ENCODE peak calls at places on chromosomes 13 and 19, in five cellular contexts. One of them, this sample, is unnamed.

GRCh38 chr13:30904043-30904442 is 2.0 kb upstream of the MEDAG start:
- DNase-seq in fibroblast of pulmonary artery: peak; percentile 74
- DNase-seq in foreskin fibroblast: peak; percentile 10
- DNase-seq in IMR-90: peak; percentile 52
- DNase-seq in GM12865: no peak
- DNase-seq in this sample: peak; percentile 41

GRCh38 chr19:14167594-14168138 is 31.3 kb upstream of the ASF1B start:
- DNase-seq in fibroblast of pulmonary artery: no peak
- DNase-seq in foreskin fibroblast: no peak
- DNase-seq in IMR-90: no peak
- DNase-seq in GM12865: no peak
- DNase-seq in this sample: no peak

GRCh38 chr19:29681422-29682235 is 16.4 kb downstream of the PLEKHF1 start:
- DNase-seq in fibroblast of pulmonary artery: no peak
- DNase-seq in foreskin fibroblast: no peak
- DNase-seq in IMR-90: no peak
- DNase-seq in GM12865: no peak
- DNase-seq in this sample: peak; percentile 83

GRCh38 chr19:35596366-35596999 is 10.5 kb downstream of the PMIS2 start:
- DNase-seq in fibroblast of pulmonary artery: peak; percentile 14
- DNase-seq in foreskin fibroblast: no peak
- DNase-seq in IMR-90: no peak
- DNase-seq in GM12865: peak; percentile 87
- DNase-seq in this sample: peak; percentile 5

GRCh38 chr19:2359992-2360875 is at the start of gene TMPRSS9:
- DNase-seq in fibroblast of pulmonary artery: no peak
- DNase-seq in foreskin fibroblast: no peak
- DNase-seq in IMR-90: no peak
- DNase-seq in GM12865: no peak
- DNase-seq in this sample: no peak

GRCh38 chr13:95106562-95106961 is 194.7 kb downstream of the ABCC4 start:
- DNase-seq in fibroblast of pulmonary artery: peak; percentile 38
- DNase-seq in foreskin fibroblast: no peak
- DNase-seq in IMR-90: no peak
- DNase-seq in GM12865: no peak
- DNase-seq in this sample: no peak

GRCh38 chr13:59236309-59236939 is 927.3 kb downstream of the DIAPH3 start:
- DNase-seq in fibroblast of pulmonary artery: no peak
- DNase-seq in foreskin fibroblast: no peak
- DNase-seq in IMR-90: no peak
- DNase-seq in GM12865: no peak
- DNase-seq in this sample: no peak

GRCh38 chr13:113901231-113901630 is 37.4 kb upstream of the GAS6 start:
- DNase-seq in fibroblast of pulmonary artery: no peak
- DNase-seq in foreskin fibroblast: no peak
- DNase-seq in IMR-90: peak; percentile 28
- DNase-seq in GM12865: no peak
- DNase-seq in this sample: peak; percentile 87

GRCh38 chr19:8571006-8571411 is 6.2 kb downstream of the MYO1F start:
- DNase-seq in fibroblast of pulmonary artery: peak; percentile 59
- DNase-seq in foreskin fibroblast: peak; percentile 66
- DNase-seq in IMR-90: peak; percentile 68
- DNase-seq in GM12865: peak; percentile 77
- DNase-seq in this sample: no peak

GRCh38 chr19:50994129-50994528 is 7.3 kb downstream of the KLK8 start:
- DNase-seq in fibroblast of pulmonary artery: no peak
- DNase-seq in foreskin fibroblast: no peak
- DNase-seq in IMR-90: no peak
- DNase-seq in GM12865: peak; percentile 16
- DNase-seq in this sample: no peak

GRCh38 chr19:29232315-29232852 is 19.4 kb upstream of the UQCRFS1 start:
- DNase-seq in fibroblast of pulmonary artery: no peak
- DNase-seq in foreskin fibroblast: no peak
- DNase-seq in IMR-90: no peak
- DNase-seq in GM12865: no peak
- DNase-seq in this sample: no peak

GRCh38 chr19:22427587-22428298 is 5.6 kb upstream of the ZNF98 start:
- DNase-seq in fibroblast of pulmonary artery: no peak
- DNase-seq in foreskin fibroblast: no peak
- DNase-seq in IMR-90: no peak
- DNase-seq in GM12865: no peak
- DNase-seq in this sample: no peak

DNA sequence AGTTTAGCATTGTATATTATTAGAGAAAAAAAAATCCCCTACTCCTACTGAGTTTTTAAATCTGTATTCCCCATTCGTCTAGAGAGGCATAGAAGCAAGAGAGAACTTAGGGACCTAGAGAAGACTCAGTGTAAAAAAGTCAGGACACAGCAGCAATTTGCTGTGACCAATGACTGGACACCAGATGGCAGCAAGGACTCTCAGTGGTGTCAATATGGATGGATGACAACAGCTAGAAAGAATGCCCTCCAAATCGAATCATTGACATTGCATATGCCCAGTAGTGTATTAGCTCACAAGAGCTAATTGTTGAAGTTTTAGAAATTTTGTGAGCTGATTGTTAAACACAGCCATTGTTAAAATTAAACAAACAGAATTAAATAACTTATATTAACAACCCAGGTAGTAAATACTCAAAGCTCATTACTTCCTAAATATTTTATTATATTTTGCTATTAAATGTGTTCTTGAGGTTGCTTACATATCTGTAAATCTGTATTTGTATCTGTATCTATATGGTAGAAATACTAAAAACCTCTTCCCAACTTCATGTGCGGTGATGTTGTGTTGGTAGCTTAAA is 43.9 kb downstream of the SIAH3 start:
- DNase-seq in fibroblast of pulmonary artery: peak; percentile 56
- DNase-seq in foreskin fibroblast: peak; percentile 34
- DNase-seq in IMR-90: peak; percentile 17
- DNase-seq in GM12865: peak; percentile 56
- DNase-seq in this sample: peak; percentile 46
- TF ChIP-seq CTCF in fibroblast of pulmonary artery: peak; percentile 60
- TF ChIP-seq CTCF in foreskin fibroblast: peak; percentile 38
- TF ChIP-seq CTCF in IMR-90: peak; percentile 33
- TF ChIP-seq CTCF in GM12865: peak; percentile 58
- TF ChIP-seq CTCF in this sample: peak; percentile 41

GRCh38 chr13:20534038-20534608 is 8.5 kb upstream of the CRYL1 start:
- DNase-seq in fibroblast of pulmonary artery: no peak
- DNase-seq in foreskin fibroblast: no peak
- DNase-seq in IMR-90: no peak
- DNase-seq in GM12865: no peak
- DNase-seq in this sample: no peak

GRCh38 chr13:20536992-20537391 is 11.3 kb upstream of the CRYL1 start:
- DNase-seq in fibroblast of pulmonary artery: no peak
- DNase-seq in foreskin fibroblast: no peak
- DNase-seq in IMR-90: no peak
- DNase-seq in GM12865: no peak
- DNase-seq in this sample: no peak
- H3K4me3 ChIP-seq in fibroblast of pulmonary artery: no peak overlapping the region
- H3K4me3 ChIP-seq in foreskin fibroblast: no peak overlapping the region
- H3K4me3 ChIP-seq in IMR-90: no peak overlapping the region
- H3K4me3 ChIP-seq in GM12865: no peak overlapping the region
- H3K4me3 ChIP-seq in this sample: no peak overlapping the region

GRCh38 chr13:51444922-51445321 is 7.9 kb downstream of the INTS6 start:
- DNase-seq in fibroblast of pulmonary artery: peak; percentile 73
- DNase-seq in foreskin fibroblast: peak; percentile 20
- DNase-seq in IMR-90: peak; percentile 68
- DNase-seq in GM12865: no peak
- DNase-seq in this sample: peak; percentile 76
- TF ChIP-seq CTCF in fibroblast of pulmonary artery: peak; percentile 36
- TF ChIP-seq CTCF in foreskin fibroblast: peak; percentile 28
- TF ChIP-seq CTCF in IMR-90: peak; percentile 55
- TF ChIP-seq CTCF in GM12865: no peak
- TF ChIP-seq CTCF in this sample: peak; percentile 46

GRCh38 chr19:46435009-46435408 is 6.3 kb upstream of the PNMA8C start:
- DNase-seq in fibroblast of pulmonary artery: no peak
- DNase-seq in foreskin fibroblast: no peak
- DNase-seq in IMR-90: no peak
- DNase-seq in GM12865: no peak
- DNase-seq in this sample: no peak
- H3K4me3 ChIP-seq in fibroblast of pulmonary artery: no peak overlapping the region
- H3K4me3 ChIP-seq in foreskin fibroblast: no peak overlapping the region
- H3K4me3 ChIP-seq in IMR-90: no peak overlapping the region
- H3K4me3 ChIP-seq in GM12865: no peak overlapping the region
- H3K4me3 ChIP-seq in this sample: no peak overlapping the region

GRCh38 chr13:110516500-110516899 is 45.0 kb downstream of the RAB20 start:
- DNase-seq in fibroblast of pulmonary artery: no peak
- DNase-seq in foreskin fibroblast: no peak
- DNase-seq in IMR-90: no peak
- DNase-seq in GM12865: no peak
- DNase-seq in this sample: no peak

GRCh38 chr13:110509478-110509926 is 52.0 kb downstream of the RAB20 start:
- DNase-seq in fibroblast of pulmonary artery: no peak
- DNase-seq in foreskin fibroblast: no peak
- DNase-seq in IMR-90: peak; percentile 41
- DNase-seq in GM12865: no peak
- DNase-seq in this sample: no peak

GRCh38 chr13:110509971-110510786 is 51.3 kb downstream of the RAB20 start:
- DNase-seq in fibroblast of pulmonary artery: no peak
- DNase-seq in foreskin fibroblast: no peak
- DNase-seq in IMR-90: peak; percentile 30
- DNase-seq in GM12865: no peak
- DNase-seq in this sample: no peak

GRCh38 chr13:110511509-110512181 is 49.9 kb downstream of the RAB20 start:
- DNase-seq in fibroblast of pulmonary artery: no peak
- DNase-seq in foreskin fibroblast: no peak
- DNase-seq in IMR-90: no peak
- DNase-seq in GM12865: no peak
- DNase-seq in this sample: no peak

DNA sequence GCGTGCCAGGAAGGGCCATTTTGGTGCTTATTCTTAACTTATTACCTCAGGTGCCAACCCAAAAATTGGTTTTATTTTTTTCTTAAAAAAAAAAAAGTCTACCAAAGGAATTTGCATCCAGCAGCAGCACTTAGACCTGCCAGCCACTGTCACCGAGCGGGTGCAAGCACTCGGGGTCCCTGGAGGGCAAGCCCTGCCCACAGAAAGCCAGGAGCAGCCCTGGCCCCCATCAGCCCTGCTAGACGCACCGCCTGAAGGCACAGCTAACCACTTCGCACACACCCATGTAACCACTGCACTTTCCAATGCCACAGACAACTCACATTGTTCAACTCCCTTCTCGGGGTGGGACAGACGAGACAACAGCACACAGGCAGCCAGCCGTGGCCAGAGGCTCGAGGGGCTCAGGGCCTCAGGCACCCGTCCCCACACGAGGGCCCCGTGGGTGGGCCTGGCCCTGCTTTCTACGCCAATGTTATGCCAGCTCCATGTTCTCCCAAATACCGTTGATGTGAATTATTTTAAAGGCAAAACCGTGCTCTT is 49.3 kb downstream of the RAB20 start:
- DNase-seq in fibroblast of pulmonary artery: no peak
- DNase-seq in foreskin fibroblast: no peak
- DNase-seq in IMR-90: no peak
- DNase-seq in GM12865: no peak
- DNase-seq in this sample: no peak
- TF ChIP-seq CTCF in fibroblast of pulmonary artery: no peak
- TF ChIP-seq CTCF in foreskin fibroblast: no peak
- TF ChIP-seq CTCF in IMR-90: no peak
- TF ChIP-seq CTCF in GM12865: no peak
- TF ChIP-seq CTCF in this sample: no peak

GRCh38 chr19:4557971-4558941 is 1.2 kb downstream of the SEMA6B start:
- DNase-seq in fibroblast of pulmonary artery: peak; percentile 29
- DNase-seq in foreskin fibroblast: no peak
- DNase-seq in IMR-90: no peak
- DNase-seq in GM12865: no peak
- DNase-seq in this sample: no peak
- H3K4me3 ChIP-seq in fibroblast of pulmonary artery: peak overlapping the region; percentile 49
- H3K4me3 ChIP-seq in foreskin fibroblast: no peak overlapping the region
- H3K4me3 ChIP-seq in IMR-90: no peak overlapping the region
- H3K4me3 ChIP-seq in GM12865: no peak overlapping the region
- H3K4me3 ChIP-seq in this sample: no peak overlapping the region

DNA sequence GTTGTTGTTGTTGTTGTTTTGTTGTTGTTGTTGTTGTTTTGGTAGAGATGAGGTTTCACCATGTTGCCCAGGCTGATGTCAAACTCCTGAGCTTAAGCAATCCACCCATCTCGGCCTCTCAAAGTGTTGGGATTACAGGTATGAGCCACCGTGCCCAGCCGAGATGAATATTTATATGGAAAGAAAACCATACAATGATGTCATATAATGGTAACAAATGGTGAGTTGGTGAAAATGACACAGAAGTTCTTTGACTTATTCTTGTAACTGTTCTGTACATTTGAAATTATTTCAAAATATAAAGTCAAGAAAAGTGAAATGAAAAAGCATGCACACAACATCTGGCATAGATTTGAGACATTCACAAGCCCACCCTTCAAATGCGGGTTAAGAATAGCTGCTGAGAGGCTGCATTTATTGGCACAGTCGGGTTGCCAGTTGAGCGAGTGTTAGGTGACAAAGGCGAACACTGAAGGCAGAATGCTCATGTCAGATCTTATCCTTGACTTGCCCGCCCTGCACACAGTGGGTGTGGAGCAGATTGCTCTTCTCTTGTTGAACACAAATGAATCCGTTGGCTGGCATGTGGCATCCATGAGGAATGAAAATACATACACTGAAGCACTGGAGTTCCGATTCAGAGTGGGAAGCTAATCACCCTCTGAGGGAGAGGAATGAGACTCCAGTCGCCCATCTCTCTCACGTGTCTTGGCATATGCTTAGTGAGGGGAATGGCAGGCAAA is 15.8 kb upstream of the UBE2S start:
- DNase-seq in fibroblast of pulmonary artery: no peak
- DNase-seq in foreskin fibroblast: no peak
- DNase-seq in IMR-90: no peak
- DNase-seq in GM12865: no peak
- DNase-seq in this sample: no peak
- TF ChIP-seq CTCF in fibroblast of pulmonary artery: no peak
- TF ChIP-seq CTCF in foreskin fibroblast: no peak
- TF ChIP-seq CTCF in IMR-90: no peak
- TF ChIP-seq CTCF in GM12865: no peak
- TF ChIP-seq CTCF in this sample: no peak

DNA sequence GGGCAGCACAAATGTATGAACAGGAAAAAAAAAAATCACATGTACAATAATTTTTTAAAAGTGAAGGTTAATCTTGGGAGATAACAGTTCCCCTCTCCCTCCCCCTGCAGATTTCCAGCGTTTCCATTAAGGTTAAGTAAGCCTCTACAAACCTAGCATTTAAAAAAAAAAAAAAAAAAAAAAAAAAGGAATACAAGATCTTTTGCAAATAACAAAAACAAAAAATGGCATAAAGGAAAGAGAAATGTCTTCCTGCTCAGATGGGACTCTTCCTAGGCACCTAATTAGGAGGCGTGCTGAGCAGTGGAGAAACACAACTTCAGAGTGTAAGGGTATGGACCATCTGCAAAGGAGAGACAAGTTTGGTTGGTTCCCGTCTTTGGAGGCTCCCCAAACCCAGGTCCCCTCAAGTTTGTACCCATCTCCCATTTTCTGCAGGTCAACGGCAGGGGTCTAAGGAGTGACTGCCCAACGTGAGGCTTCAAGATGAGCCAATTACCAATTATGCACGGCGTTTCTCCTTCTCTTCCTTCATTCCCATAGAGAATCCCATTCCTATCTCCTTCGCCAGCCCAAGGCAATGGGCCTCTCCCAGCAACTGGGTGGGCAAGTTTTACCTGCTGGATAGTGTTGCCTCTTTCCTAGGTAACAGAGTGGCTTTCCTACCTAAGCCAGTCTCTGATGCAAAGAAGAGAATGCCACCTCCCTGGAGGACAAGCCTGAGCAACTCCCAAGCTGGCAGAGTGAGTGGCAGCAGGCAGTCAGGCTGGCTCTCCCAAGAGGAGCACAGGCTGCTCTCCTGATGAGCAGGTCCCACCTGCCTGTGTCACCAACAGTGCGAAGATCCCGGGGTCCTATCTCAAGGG is 5.1 kb upstream of the ECH1 start:
- DNase-seq in fibroblast of pulmonary artery: no peak
- DNase-seq in foreskin fibroblast: no peak
- DNase-seq in IMR-90: no peak
- DNase-seq in GM12865: no peak
- DNase-seq in this sample: no peak
- H3K4me3 ChIP-seq in fibroblast of pulmonary artery: no peak overlapping the region
- H3K4me3 ChIP-seq in foreskin fibroblast: no peak overlapping the region
- H3K4me3 ChIP-seq in IMR-90: no peak overlapping the region
- H3K4me3 ChIP-seq in GM12865: no peak overlapping the region
- H3K4me3 ChIP-seq in this sample: no peak overlapping the region

This sample was measured in fibroblast of the aortic adventitia.